ENCODE peak calls at places on chromosomes 5 and 9, in eight cellular contexts. B is Caki2; U is GM04504; C is effector memory CD4-positive, alpha-beta T cell; F is astrocyte of the hippocampus; D is RKO; G is stimulated activated naive CD8-positive, alpha-beta T cell treated with anti-CD3 and anti-CD28 coated beads, Interleukin-15, amount 100 ng/mL, for 72 hours; M is NAMALWA. R is an unnamed sample.
A peak's percentile ranks its signal among the peaks of the same experiment; 100 is the strongest.

GRCh38 chr5:34476941-34477565 is 179.1 kb upstream of the RAI14 start:
- DNase-seq in B (no peak), U (no peak), G (no peak), D (no peak), M (no peak), C (no peak), F (no peak), R (no peak)

GRCh38 chr9:83005963-83006362 is 57.0 kb downstream of the RASEF start:
- DNase-seq in D (no peak), G (no peak), F (no peak), M (no peak), U (no peak), B (no peak), C (no peak), R (no peak)

GRCh38 chr5:45094876-45095275 is 286.1 kb downstream of the MRPS30 start:
- DNase-seq in C (no peak), B (no peak), G (no peak), U (no peak), F (no peak), D (no peak), M (no peak), R (no peak)

GRCh38 chr5:159805021-159805420 is 111.3 kb upstream of the ADRA1B start:
- DNase-seq in B (no peak), M (no peak), U (no peak), D (no peak), G (no peak), C (no peak), F (peak; percentile 34), R (no peak)

GRCh38 chr5:17132444-17133083 is 84.9 kb upstream of the BASP1 start:
- DNase-seq in G (no peak), U (no peak), D (peak; percentile 67), M (peak; percentile 67), F (peak; percentile 64), C (no peak), B (peak; percentile 42), R (no peak)

GRCh38 chr5:997001-997474 is 11.6 kb upstream of the NKD2 start:
- DNase-seq in U (no peak), F (peak; percentile 23), G (no peak), M (peak; percentile 56), D (no peak), C (no peak), B (peak; percentile 23), R (no peak)

GRCh38 chr5:57889558-57889957 is 406.9 kb upstream of the ACTBL2 start:
- DNase-seq in B (peak; percentile 97), G (no peak), M (no peak), C (no peak), F (peak; percentile 97), U (peak; percentile 31), D (peak; percentile 3), R (no peak)

GRCh38 chr5:378301-378891 is 56.9 kb downstream of the AHRR start:
- DNase-seq in B (no peak), G (peak; percentile 74), M (no peak), F (peak; percentile 62), U (no peak), C (no peak), D (no peak), R (peak; percentile 24)

GRCh38 chr9:35690447-35691324 is 961 bp upstream of the TPM2 start:
- DNase-seq in M (no peak), G (no peak), B (peak; percentile 36), F (peak; percentile 94), D (peak; percentile 67), C (no peak), U (peak; percentile 64), R (peak; percentile 62)

GRCh38 chr5:132052520-132052919 is 7.9 kb upstream of the IL3 start:
- DNase-seq in B (no peak), G (no peak), M (no peak), U (no peak), F (no peak), C (no peak), D (no peak), R (peak; percentile 13)

GRCh38 chr9:77999231-77999631 is 32.4 kb downstream of the GNAQ start:
- DNase-seq in G (no peak), F (no peak), D (no peak), C (no peak), U (no peak), B (no peak), M (no peak), R (no peak)

GRCh38 chr5:73674669-73675004 is 48.6 kb downstream of the ARHGEF28 start:
- DNase-seq in F (no peak), C (no peak), U (no peak), M (no peak), B (no peak), D (no peak), G (no peak), R (no peak)

GRCh38 chr5:132100672-132101261 is 27.2 kb downstream of the CSF2 start:
- DNase-seq in M (no peak), C (no peak), B (no peak), D (no peak), F (no peak), G (peak; percentile 72), U (no peak), R (no peak)

GRCh38 chr9:113152699-113153098 is 1.9 kb downstream of the SLC31A2 start:
- DNase-seq in U (no peak), C (no peak), D (no peak), M (no peak), G (no peak), B (no peak), F (no peak), R (no peak)

GRCh38 chr5:169112016-169112415 is 188.9 kb downstream of the SLIT3 start:
- DNase-seq in B (no peak), F (no peak), U (no peak), C (no peak), M (no peak), D (no peak), G (no peak), R (no peak)

GRCh38 chr9:36164361-36164760 is 4.8 kb upstream of the CCIN start:
- DNase-seq in D (no peak), M (no peak), G (no peak), U (no peak), C (no peak), F (no peak), B (no peak), R (no peak)

GRCh38 chr9:120338340-120338739 is 241.6 kb downstream of the CDK5RAP2 start:
- DNase-seq in F (no peak), C (no peak), G (no peak), B (no peak), U (no peak), M (no peak), D (no peak), R (no peak)

GRCh38 chr9:129362287-129363098 is 184.4 kb upstream of the IER5L start:
- DNase-seq in U (no peak), B (peak; percentile 21), F (no peak), C (no peak), M (no peak), D (no peak), G (no peak), R (peak; percentile 64)

GRCh38 chr5:54743997-54744788 is 226.6 kb downstream of the SNX18 start:
- DNase-seq in U (peak; percentile 94), M (peak; percentile 3), B (peak; percentile 44), C (peak; percentile 33), D (peak; percentile 37), G (peak; percentile 14), F (peak; percentile 95), R (no peak)

GRCh38 chr5:143514915-143515314 is 111.4 kb upstream of the NR3C1 start:
- DNase-seq in M (no peak), U (no peak), F (peak; percentile 82), G (no peak), C (no peak), B (no peak), D (no peak), R (no peak)

GRCh38 chr5:74184649-74185048 is 455.9 kb downstream of the ENC1 start:
- DNase-seq in U (no peak), B (no peak), M (no peak), G (no peak), C (no peak), F (no peak), D (no peak), R (no peak)

GRCh38 chr9:127384901-127385300 is 12.1 kb upstream of the SLC2A8 start:
- DNase-seq in D (no peak), G (no peak), U (no peak), M (no peak), B (no peak), C (no peak), F (no peak), R (no peak)

GRCh38 chr9:122115176-122116035 is 22.3 kb upstream of the TTLL11 start:
- DNase-seq in U (no peak), F (no peak), B (no peak), M (no peak), C (no peak), G (no peak), D (no peak), R (peak; percentile 12)

GRCh38 chr9:36676823-36677521 is 104.3 kb downstream of the MELK start:
- DNase-seq in D (no peak), F (no peak), M (no peak), B (no peak), C (no peak), U (no peak), G (no peak), R (no peak)

GRCh38 chr5:87069974-87070608 is 197.6 kb upstream of the RASA1 start:
- DNase-seq in G (no peak), M (peak; percentile 37), B (no peak), U (peak; percentile 30), F (peak; percentile 70), C (no peak), D (peak; percentile 59), R (no peak)

GRCh38 chr5:528625-529511 is 4.6 kb upstream of the SLC9A3 start:
- DNase-seq in U (no peak), D (no peak), M (no peak), C (no peak), B (no peak), F (no peak), G (no peak), R (peak; percentile 33)

GRCh38 chr9:120768247-120768646 is 25.0 kb downstream of the FBXW2 start:
- DNase-seq in U (no peak), C (no peak), F (no peak), M (no peak), D (no peak), G (no peak), B (no peak), R (no peak)

GRCh38 chr5:137142371-137143243 is 356.5 kb downstream of the SPOCK1 start:
- DNase-seq in F (peak; percentile 93), U (peak; percentile 90), C (no peak), M (no peak), D (peak; percentile 63), B (peak; percentile 72), G (no peak), R (no peak)

GRCh38 chr9:115104908-115105307 is 13.0 kb downstream of the TNC start:
- DNase-seq in C (no peak), D (no peak), M (no peak), G (no peak), U (no peak), F (peak; percentile 46), B (no peak), R (no peak)

R was measured in glutamatergic neuron.